ENCODE peak calls at places on chromosomes 4 and X, in seven cellular contexts. One of them, this sample, is unnamed.
A peak's percentile ranks its signal among the peaks of the same experiment; 100 is the strongest.

GRCh38 chr4:26088433-26088928 is 174.5 kb downstream of the SMIM20 start:
- DNase-seq in GM10248: peak; percentile 23
- DNase-seq in LoVo: peak; percentile 57
- DNase-seq in stomach: no peak
- DNase-seq in ACHN: no peak
- DNase-seq in cardiac muscle cell: peak; percentile 33
- DNase-seq in NCI-H345: no peak
- DNase-seq in this sample: no peak

GRCh38 chrX:45540181-45540580 is 339.5 kb upstream of the DIPK2B start:
- DNase-seq in GM10248: no peak
- DNase-seq in LoVo: no peak
- DNase-seq in stomach: no peak
- DNase-seq in ACHN: no peak
- DNase-seq in cardiac muscle cell: no peak
- DNase-seq in NCI-H345: no peak
- DNase-seq in this sample: no peak

GRCh38 chr4:1489639-1489995 is 83.4 kb upstream of the NKX1-1 start:
- DNase-seq in GM10248: no peak
- DNase-seq in LoVo: no peak
- DNase-seq in stomach: no peak
- DNase-seq in ACHN: no peak
- DNase-seq in cardiac muscle cell: no peak
- DNase-seq in NCI-H345: no peak
- DNase-seq in this sample: no peak

GRCh38 chrX:121322159-121322558 is 274.7 kb downstream of the GLUD2 start:
- DNase-seq in GM10248: no peak
- DNase-seq in LoVo: no peak
- DNase-seq in stomach: no peak
- DNase-seq in ACHN: no peak
- DNase-seq in cardiac muscle cell: no peak
- DNase-seq in NCI-H345: no peak
- DNase-seq in this sample: no peak

GRCh38 chr4:11631416-11631815 is 202.7 kb upstream of the HS3ST1 start:
- DNase-seq in GM10248: no peak
- DNase-seq in LoVo: no peak
- DNase-seq in stomach: no peak
- DNase-seq in ACHN: no peak
- DNase-seq in cardiac muscle cell: no peak
- DNase-seq in NCI-H345: no peak
- DNase-seq in this sample: no peak

GRCh38 chr4:147924604-147925412 is 192.9 kb downstream of the ARHGAP10 start:
- DNase-seq in GM10248: peak; percentile 16
- DNase-seq in LoVo: peak; percentile 6
- DNase-seq in stomach: peak; percentile 31
- DNase-seq in ACHN: peak; percentile 37
- DNase-seq in cardiac muscle cell: peak; percentile 55
- DNase-seq in NCI-H345: no peak
- DNase-seq in this sample: no peak

GRCh38 chrX:45903781-45904201 is 641.4 kb downstream of the ZNF674 start:
- DNase-seq in GM10248: no peak
- DNase-seq in LoVo: no peak
- DNase-seq in stomach: no peak
- DNase-seq in ACHN: no peak
- DNase-seq in cardiac muscle cell: no peak
- DNase-seq in NCI-H345: peak; percentile 41
- DNase-seq in this sample: no peak

GRCh38 chrX:14038375-14039077 is 8.8 kb upstream of the GEMIN8 start:
- DNase-seq in GM10248: no peak
- DNase-seq in LoVo: no peak
- DNase-seq in stomach: no peak
- DNase-seq in ACHN: no peak
- DNase-seq in cardiac muscle cell: no peak
- DNase-seq in NCI-H345: no peak
- DNase-seq in this sample: no peak

GRCh38 chr4:167826281-167826680 is 266.1 kb upstream of the ANXA10 start:
- DNase-seq in GM10248: no peak
- DNase-seq in LoVo: no peak
- DNase-seq in stomach: no peak
- DNase-seq in ACHN: no peak
- DNase-seq in cardiac muscle cell: peak; percentile 60
- DNase-seq in NCI-H345: no peak
- DNase-seq in this sample: no peak

GRCh38 chr4:74531952-74532794 is 87.2 kb downstream of the AREG start:
- DNase-seq in GM10248: peak; percentile 10
- DNase-seq in LoVo: peak; percentile 88
- DNase-seq in stomach: no peak
- DNase-seq in ACHN: peak; percentile 85
- DNase-seq in cardiac muscle cell: peak; percentile 94
- DNase-seq in NCI-H345: peak; percentile 29
- DNase-seq in this sample: peak; percentile 1

GRCh38 chr4:26803462-26803861 is 57.2 kb upstream of the STIM2 start:
- DNase-seq in GM10248: no peak
- DNase-seq in LoVo: no peak
- DNase-seq in stomach: no peak
- DNase-seq in ACHN: no peak
- DNase-seq in cardiac muscle cell: no peak
- DNase-seq in NCI-H345: peak; percentile 44
- DNase-seq in this sample: no peak

GRCh38 chr4:51884606-51885005 is 41.7 kb downstream of the DCUN1D4 start:
- DNase-seq in GM10248: no peak
- DNase-seq in LoVo: no peak
- DNase-seq in stomach: no peak
- DNase-seq in ACHN: no peak
- DNase-seq in cardiac muscle cell: no peak
- DNase-seq in NCI-H345: no peak
- DNase-seq in this sample: no peak

GRCh38 chrX:127879585-127879984 is 172.6 kb downstream of the ACTRT1 start:
- DNase-seq in GM10248: no peak
- DNase-seq in LoVo: no peak
- DNase-seq in stomach: no peak
- DNase-seq in ACHN: no peak
- DNase-seq in cardiac muscle cell: no peak
- DNase-seq in NCI-H345: no peak
- DNase-seq in this sample: no peak

GRCh38 chr4:54924891-54925290 is 200.5 kb downstream of the KDR start:
- DNase-seq in GM10248: no peak
- DNase-seq in LoVo: peak; percentile 56
- DNase-seq in stomach: no peak
- DNase-seq in ACHN: no peak
- DNase-seq in cardiac muscle cell: no peak
- DNase-seq in NCI-H345: no peak
- DNase-seq in this sample: no peak

GRCh38 chr4:133856736-133857355 is 344.7 kb downstream of the PABPC4L start:
- DNase-seq in GM10248: no peak
- DNase-seq in LoVo: no peak
- DNase-seq in stomach: no peak
- DNase-seq in ACHN: no peak
- DNase-seq in cardiac muscle cell: no peak
- DNase-seq in NCI-H345: no peak
- DNase-seq in this sample: no peak

GRCh38 chr4:138182838-138183426 is 59.2 kb downstream of the SLC7A11 start:
- DNase-seq in GM10248: peak; percentile 10
- DNase-seq in LoVo: no peak
- DNase-seq in stomach: no peak
- DNase-seq in ACHN: peak; percentile 51
- DNase-seq in cardiac muscle cell: peak; percentile 83
- DNase-seq in NCI-H345: peak; percentile 32
- DNase-seq in this sample: no peak

GRCh38 chr4:69156913-69157312 is 57.6 kb downstream of the UGT2B11 start:
- DNase-seq in GM10248: no peak
- DNase-seq in LoVo: peak; percentile 2
- DNase-seq in stomach: no peak
- DNase-seq in ACHN: peak; percentile 16
- DNase-seq in cardiac muscle cell: no peak
- DNase-seq in NCI-H345: no peak
- DNase-seq in this sample: no peak

GRCh38 chr4:154534296-154534695 is 15.9 kb downstream of the PLRG1 start:
- DNase-seq in GM10248: no peak
- DNase-seq in LoVo: no peak
- DNase-seq in stomach: no peak
- DNase-seq in ACHN: no peak
- DNase-seq in cardiac muscle cell: no peak
- DNase-seq in NCI-H345: no peak
- DNase-seq in this sample: no peak

GRCh38 chr4:39544580-39545315 is 17.5 kb upstream of the UGDH start:
- DNase-seq in GM10248: no peak
- DNase-seq in LoVo: no peak
- DNase-seq in stomach: no peak
- DNase-seq in ACHN: no peak
- DNase-seq in cardiac muscle cell: no peak
- DNase-seq in NCI-H345: no peak
- DNase-seq in this sample: no peak

GRCh38 chrX:24117288-24117687 is 32.2 kb upstream of the ZFX start:
- DNase-seq in GM10248: no peak
- DNase-seq in LoVo: no peak
- DNase-seq in stomach: no peak
- DNase-seq in ACHN: no peak
- DNase-seq in cardiac muscle cell: peak; percentile 74
- DNase-seq in NCI-H345: no peak
- DNase-seq in this sample: no peak

GRCh38 chrX:101550825-101551767 is 749 bp downstream of the ARMCX1 start:
- DNase-seq in GM10248: no peak
- DNase-seq in LoVo: no peak
- DNase-seq in stomach: no peak
- DNase-seq in ACHN: peak; percentile 19
- DNase-seq in cardiac muscle cell: peak; percentile 56
- DNase-seq in NCI-H345: no peak
- DNase-seq in this sample: no peak

GRCh38 chr4:72112514-72113156 is 80.8 kb downstream of the NPFFR2 start:
- DNase-seq in GM10248: peak; percentile 18
- DNase-seq in LoVo: peak; percentile 47
- DNase-seq in stomach: no peak
- DNase-seq in ACHN: peak; percentile 72
- DNase-seq in cardiac muscle cell: peak; percentile 21
- DNase-seq in NCI-H345: no peak
- DNase-seq in this sample: peak; percentile 1

GRCh38 chrX:112818114-112819012 is 22.3 kb downstream of the AMOT start:
- DNase-seq in GM10248: no peak
- DNase-seq in LoVo: no peak
- DNase-seq in stomach: no peak
- DNase-seq in ACHN: peak; percentile 19
- DNase-seq in cardiac muscle cell: no peak
- DNase-seq in NCI-H345: peak; percentile 59
- DNase-seq in this sample: no peak

GRCh38 chr4:113103556-113103955 is 54.1 kb downstream of the ANK2 start:
- DNase-seq in GM10248: no peak
- DNase-seq in LoVo: no peak
- DNase-seq in stomach: no peak
- DNase-seq in ACHN: no peak
- DNase-seq in cardiac muscle cell: no peak
- DNase-seq in NCI-H345: no peak
- DNase-seq in this sample: no peak

GRCh38 chrX:40056420-40056819 is 41.3 kb downstream of the BCOR start:
- DNase-seq in GM10248: no peak
- DNase-seq in LoVo: no peak
- DNase-seq in stomach: no peak
- DNase-seq in ACHN: no peak
- DNase-seq in cardiac muscle cell: no peak
- DNase-seq in NCI-H345: no peak
- DNase-seq in this sample: no peak

This sample was measured in GM19239.